ENCODE peak calls at places on chromosome 15, in four cellular contexts. One of them, this sample, is unnamed.

GRCh38 chr15:47377465-47377864 is 339.8 kb upstream of the SEMA6D start:
- DNase-seq in tibial artery: no peak
- DNase-seq in CD8-positive, alpha-beta T cell: no peak
- DNase-seq in type B pancreatic cell: no peak
- DNase-seq in this sample: no peak

GRCh38 chr15:61537337-61537736 is 308.2 kb upstream of the RORA start:
- DNase-seq in tibial artery: no peak
- DNase-seq in CD8-positive, alpha-beta T cell: no peak
- DNase-seq in type B pancreatic cell: no peak
- DNase-seq in this sample: no peak

GRCh38 chr15:84926491-84927220 is 42.2 kb downstream of the SLC28A1 start:
- DNase-seq in tibial artery: no peak
- DNase-seq in CD8-positive, alpha-beta T cell: no peak
- DNase-seq in type B pancreatic cell: no peak
- DNase-seq in this sample: no peak

GRCh38 chr15:69609176-69609575 is 156.6 kb downstream of the RPLP1 start:
- DNase-seq in tibial artery: no peak
- DNase-seq in CD8-positive, alpha-beta T cell: no peak
- DNase-seq in type B pancreatic cell: no peak
- DNase-seq in this sample: no peak

GRCh38 chr15:38226867-38227266 is 25.8 kb upstream of the SPRED1 start:
- DNase-seq in tibial artery: no peak
- DNase-seq in CD8-positive, alpha-beta T cell: no peak
- DNase-seq in type B pancreatic cell: no peak
- DNase-seq in this sample: no peak

GRCh38 chr15:60580650-60581415 is 101.9 kb upstream of the ICE2 start:
- DNase-seq in tibial artery: no peak
- DNase-seq in CD8-positive, alpha-beta T cell: peak; percentile 33
- DNase-seq in type B pancreatic cell: no peak
- DNase-seq in this sample: no peak

GRCh38 chr15:63043391-63044076 is 987 bp downstream of the TPM1 start:
- DNase-seq in tibial artery: no peak
- DNase-seq in CD8-positive, alpha-beta T cell: no peak
- DNase-seq in type B pancreatic cell: no peak
- DNase-seq in this sample: peak; percentile 48

GRCh38 chr15:45555914-45556608 is 31.1 kb upstream of the BLOC1S6 start:
- DNase-seq in tibial artery: no peak
- DNase-seq in CD8-positive, alpha-beta T cell: no peak
- DNase-seq in type B pancreatic cell: no peak
- DNase-seq in this sample: no peak

GRCh38 chr15:71329041-71329440 is 213.8 kb downstream of the THSD4 start:
- DNase-seq in tibial artery: peak; percentile 31
- DNase-seq in CD8-positive, alpha-beta T cell: no peak
- DNase-seq in type B pancreatic cell: no peak
- DNase-seq in this sample: no peak

GRCh38 chr15:84570164-84570692 is 30.6 kb upstream of the ZSCAN2 start:
- DNase-seq in tibial artery: peak; percentile 68
- DNase-seq in CD8-positive, alpha-beta T cell: peak; percentile 50
- DNase-seq in type B pancreatic cell: peak; percentile 74
- DNase-seq in this sample: peak; percentile 52

GRCh38 chr15:87713405-87713995 is 543.0 kb downstream of the NTRK3 start:
- DNase-seq in tibial artery: no peak
- DNase-seq in CD8-positive, alpha-beta T cell: no peak
- DNase-seq in type B pancreatic cell: no peak
- DNase-seq in this sample: no peak

GRCh38 chr15:87720235-87720634 is 536.3 kb downstream of the NTRK3 start:
- DNase-seq in tibial artery: no peak
- DNase-seq in CD8-positive, alpha-beta T cell: no peak
- DNase-seq in type B pancreatic cell: no peak
- DNase-seq in this sample: no peak

GRCh38 chr15:87715252-87715651 is 541.3 kb downstream of the NTRK3 start:
- DNase-seq in tibial artery: no peak
- DNase-seq in CD8-positive, alpha-beta T cell: no peak
- DNase-seq in type B pancreatic cell: no peak
- DNase-seq in this sample: no peak

GRCh38 chr15:87712211-87712610 is 544.3 kb downstream of the NTRK3 start:
- DNase-seq in tibial artery: no peak
- DNase-seq in CD8-positive, alpha-beta T cell: no peak
- DNase-seq in type B pancreatic cell: no peak
- DNase-seq in this sample: no peak

DNA sequence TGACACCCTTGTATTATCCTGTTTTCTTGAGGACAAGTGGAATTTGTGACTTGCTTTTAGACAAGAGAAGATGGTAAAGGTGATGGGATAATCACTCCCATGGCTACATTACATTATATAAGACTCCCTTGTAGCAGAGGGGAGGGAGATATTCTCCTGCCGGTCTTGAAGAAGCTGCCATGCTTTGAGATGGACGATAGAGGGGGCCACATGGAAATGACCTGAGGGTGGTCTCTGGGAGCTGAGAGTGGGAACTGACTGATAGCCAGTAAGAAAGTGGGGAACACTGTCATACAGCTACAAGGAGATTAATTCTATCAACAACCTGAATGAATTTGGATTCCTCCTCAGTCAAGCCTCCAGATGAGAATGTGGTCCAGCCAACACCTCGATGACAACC is 540.1 kb downstream of the NTRK3 start:
- DNase-seq in tibial artery: no peak
- DNase-seq in CD8-positive, alpha-beta T cell: no peak
- DNase-seq in type B pancreatic cell: no peak
- DNase-seq in this sample: no peak
- TF ChIP-seq CTCF in tibial artery: no peak
- TF ChIP-seq CTCF in CD8-positive, alpha-beta T cell: no peak
- TF ChIP-seq CTCF in type B pancreatic cell: no peak
- TF ChIP-seq CTCF in this sample: no peak

DNA sequence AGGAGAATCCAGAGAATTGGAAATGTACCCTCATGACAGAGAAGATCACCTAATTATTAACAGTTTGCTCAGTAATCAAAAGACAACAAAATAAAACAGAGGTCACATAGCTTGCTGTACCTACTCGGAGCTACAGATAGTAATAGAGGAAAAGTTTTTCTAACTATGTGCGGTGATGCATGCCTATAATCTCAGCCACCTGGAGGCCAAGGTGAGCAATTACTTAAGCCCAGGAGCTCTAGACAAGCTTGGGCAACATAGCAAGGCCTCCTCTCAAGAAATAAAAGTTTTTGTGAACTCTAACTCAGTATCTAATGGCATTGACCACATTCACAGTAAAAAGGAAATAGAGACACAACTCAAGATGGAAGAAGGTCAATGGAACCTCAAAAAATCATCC is 243.6 kb downstream of the ATP8B4 start:
- DNase-seq in tibial artery: no peak
- DNase-seq in CD8-positive, alpha-beta T cell: no peak
- DNase-seq in type B pancreatic cell: no peak
- DNase-seq in this sample: no peak
- TF ChIP-seq CTCF in tibial artery: no peak
- TF ChIP-seq CTCF in CD8-positive, alpha-beta T cell: no peak
- TF ChIP-seq CTCF in type B pancreatic cell: peak; percentile 41
- TF ChIP-seq CTCF in this sample: peak; percentile 19

DNA sequence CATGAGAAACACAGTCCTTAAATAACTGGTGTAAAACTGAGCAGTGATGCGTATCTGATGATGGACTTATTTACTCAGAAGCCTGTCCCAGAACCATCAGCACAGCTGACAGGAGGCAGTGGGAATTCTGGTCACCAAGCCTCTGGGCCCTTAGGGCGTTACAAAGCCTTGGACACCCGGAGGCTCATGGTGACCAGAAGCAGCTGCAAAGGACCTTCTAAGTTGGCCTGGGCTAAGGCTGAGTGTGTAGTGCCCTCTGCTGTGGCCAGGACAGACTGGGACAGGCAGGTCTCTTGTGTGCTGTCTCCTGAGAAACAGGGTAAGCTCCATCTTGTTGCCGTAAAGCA is 168.9 kb downstream of the ATP10A start:
- DNase-seq in tibial artery: no peak
- DNase-seq in CD8-positive, alpha-beta T cell: no peak
- DNase-seq in type B pancreatic cell: no peak
- DNase-seq in this sample: no peak
- TF ChIP-seq CTCF in tibial artery: no peak
- TF ChIP-seq CTCF in CD8-positive, alpha-beta T cell: no peak
- TF ChIP-seq CTCF in type B pancreatic cell: peak; percentile 12
- TF ChIP-seq CTCF in this sample: no peak

GRCh38 chr15:81334768-81335447 is 11.0 kb upstream of the STARD5 start:
- DNase-seq in tibial artery: no peak
- DNase-seq in CD8-positive, alpha-beta T cell: no peak
- DNase-seq in type B pancreatic cell: no peak
- DNase-seq in this sample: no peak

GRCh38 chr15:81337713-81338157 is 13.8 kb upstream of the STARD5 start:
- DNase-seq in tibial artery: no peak
- DNase-seq in CD8-positive, alpha-beta T cell: no peak
- DNase-seq in type B pancreatic cell: no peak
- DNase-seq in this sample: no peak

GRCh38 chr15:81337241-81337640 is 13.3 kb upstream of the STARD5 start:
- DNase-seq in tibial artery: no peak
- DNase-seq in CD8-positive, alpha-beta T cell: no peak
- DNase-seq in type B pancreatic cell: no peak
- DNase-seq in this sample: no peak

GRCh38 chr15:81335631-81336030 is 11.7 kb upstream of the STARD5 start:
- DNase-seq in tibial artery: no peak
- DNase-seq in CD8-positive, alpha-beta T cell: no peak
- DNase-seq in type B pancreatic cell: no peak
- DNase-seq in this sample: no peak

DNA sequence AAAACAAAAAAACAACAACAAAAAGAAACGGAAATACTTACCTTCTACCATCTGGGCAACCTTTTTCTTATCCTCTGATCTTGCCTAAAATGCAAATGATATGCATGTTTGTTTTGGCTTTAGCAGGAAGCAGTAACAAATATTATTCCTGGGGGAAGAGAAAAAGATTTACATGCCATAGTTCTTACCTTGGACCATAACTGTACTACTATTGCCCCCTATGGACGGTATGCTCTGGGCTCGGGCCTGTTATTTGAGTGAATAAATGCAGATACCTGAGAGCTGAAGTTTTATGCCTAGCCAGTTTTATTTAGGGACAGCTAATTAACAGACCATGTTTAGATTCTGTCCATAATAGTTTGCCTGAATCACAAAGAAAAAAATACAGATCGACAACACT is 12.6 kb upstream of the STARD5 start:
- DNase-seq in tibial artery: no peak
- DNase-seq in CD8-positive, alpha-beta T cell: peak; percentile 34
- DNase-seq in type B pancreatic cell: no peak
- DNase-seq in this sample: peak; percentile 39
- TF ChIP-seq CTCF in tibial artery: no peak
- TF ChIP-seq CTCF in CD8-positive, alpha-beta T cell: peak; percentile 37
- TF ChIP-seq CTCF in type B pancreatic cell: peak; percentile 43
- TF ChIP-seq CTCF in this sample: peak; percentile 51

GRCh38 chr15:74603026-74603788 is 12.4 kb upstream of the CLK3 start:
- DNase-seq in tibial artery: no peak
- DNase-seq in CD8-positive, alpha-beta T cell: no peak
- DNase-seq in type B pancreatic cell: no peak
- DNase-seq in this sample: no peak

GRCh38 chr15:74604983-74605809 is 10.4 kb upstream of the CLK3 start:
- DNase-seq in tibial artery: no peak
- DNase-seq in CD8-positive, alpha-beta T cell: no peak
- DNase-seq in type B pancreatic cell: no peak
- DNase-seq in this sample: no peak

GRCh38 chr15:74608776-74609175 is 6.9 kb upstream of the CLK3 start:
- DNase-seq in tibial artery: no peak
- DNase-seq in CD8-positive, alpha-beta T cell: no peak
- DNase-seq in type B pancreatic cell: no peak
- DNase-seq in this sample: no peak

GRCh38 chr15:74603789-74604705 is 11.6 kb upstream of the CLK3 start:
- DNase-seq in tibial artery: no peak
- DNase-seq in CD8-positive, alpha-beta T cell: no peak
- DNase-seq in type B pancreatic cell: no peak
- DNase-seq in this sample: no peak

GRCh38 chr15:74605810-74606179 is 9.8 kb upstream of the CLK3 start:
- DNase-seq in tibial artery: no peak
- DNase-seq in CD8-positive, alpha-beta T cell: no peak
- DNase-seq in type B pancreatic cell: no peak
- DNase-seq in this sample: no peak
- TF ChIP-seq CTCF in tibial artery: no peak
- TF ChIP-seq CTCF in CD8-positive, alpha-beta T cell: no peak
- TF ChIP-seq CTCF in type B pancreatic cell: no peak
- TF ChIP-seq CTCF in this sample: no peak

GRCh38 chr15:57542505-57542817 is 49.2 kb upstream of the MYZAP start:
- DNase-seq in tibial artery: no peak
- DNase-seq in CD8-positive, alpha-beta T cell: no peak
- DNase-seq in type B pancreatic cell: no peak
- DNase-seq in this sample: no peak
- TF ChIP-seq CTCF in tibial artery: no peak
- TF ChIP-seq CTCF in CD8-positive, alpha-beta T cell: no peak
- TF ChIP-seq CTCF in type B pancreatic cell: no peak
- TF ChIP-seq CTCF in this sample: no peak

GRCh38 chr15:40142428-40142827 is 18.4 kb upstream of the BUB1B start:
- DNase-seq in tibial artery: no peak
- DNase-seq in CD8-positive, alpha-beta T cell: no peak
- DNase-seq in type B pancreatic cell: no peak
- DNase-seq in this sample: no peak

GRCh38 chr15:40133544-40133943 is 24.9 kb upstream of the BMF start:
- DNase-seq in tibial artery: no peak
- DNase-seq in CD8-positive, alpha-beta T cell: no peak
- DNase-seq in type B pancreatic cell: no peak
- DNase-seq in this sample: no peak

GRCh38 chr15:40137907-40138570 is 22.8 kb upstream of the BUB1B start:
- DNase-seq in tibial artery: no peak
- DNase-seq in CD8-positive, alpha-beta T cell: no peak
- DNase-seq in type B pancreatic cell: no peak
- DNase-seq in this sample: no peak

GRCh38 chr15:40136470-40136869 is 24.4 kb upstream of the BUB1B start:
- DNase-seq in tibial artery: no peak
- DNase-seq in CD8-positive, alpha-beta T cell: no peak
- DNase-seq in type B pancreatic cell: no peak
- DNase-seq in this sample: no peak

GRCh38 chr15:40137011-40137906 is 23.6 kb upstream of the BUB1B start:
- DNase-seq in tibial artery: no peak
- DNase-seq in CD8-positive, alpha-beta T cell: no peak
- DNase-seq in type B pancreatic cell: no peak
- DNase-seq in this sample: no peak
- TF ChIP-seq CTCF in tibial artery: no peak
- TF ChIP-seq CTCF in CD8-positive, alpha-beta T cell: no peak
- TF ChIP-seq CTCF in type B pancreatic cell: no peak
- TF ChIP-seq CTCF in this sample: no peak

GRCh38 chr15:78438595-78439285 is 724 bp downstream of the IREB2 start:
- DNase-seq in tibial artery: no peak
- DNase-seq in CD8-positive, alpha-beta T cell: peak; percentile 7
- DNase-seq in type B pancreatic cell: no peak
- DNase-seq in this sample: no peak
- TF ChIP-seq CTCF in tibial artery: no peak
- TF ChIP-seq CTCF in CD8-positive, alpha-beta T cell: no peak
- TF ChIP-seq CTCF in type B pancreatic cell: peak; percentile 47
- TF ChIP-seq CTCF in this sample: no peak